ENCODE peak calls at places on chromosome 15, in five cellular contexts. Z is neural progenitor cell; R is GM18507; I is activated naive CD4-positive, alpha-beta T cell; C is NCI-H2171. U is an unnamed sample.
A peak's percentile ranks its signal among the peaks of the same experiment; 100 is the strongest.

GRCh38 chr15:98567951-98568350 is 80.4 kb upstream of the IGF1R start:
- DNase-seq in C (no peak), Z (no peak), R (no peak), I (no peak), U (no peak)

GRCh38 chr15:85726446-85726845 is 68.3 kb downstream of the KLHL25 start:
- DNase-seq in R (no peak), C (no peak), Z (no peak), I (no peak), U (no peak)

GRCh38 chr15:41891946-41892345 is 1.9 kb downstream of the SPTBN5 start:
- DNase-seq in Z (no peak), C (peak; percentile 21), I (no peak), R (no peak), U (no peak)

GRCh38 chr15:100862162-100862561 is 17.5 kb upstream of the ALDH1A3 start:
- DNase-seq in Z (no peak), I (no peak), R (no peak), C (no peak), U (no peak)

GRCh38 chr15:58951388-58952060 is 18.0 kb upstream of the SLTM start:
- DNase-seq in R (no peak), C (no peak), Z (no peak), I (no peak), U (no peak)

GRCh38 chr15:70383856-70384255 is 286.1 kb upstream of the TLE3 start:
- DNase-seq in C (no peak), R (no peak), I (no peak), Z (no peak), U (no peak)

GRCh38 chr15:32828507-32829186 is 110.8 kb downstream of the GREM1 start:
- DNase-seq in R (no peak), C (no peak), Z (no peak), I (no peak), U (no peak)

GRCh38 chr15:61063875-61064320 is 165.2 kb downstream of the RORA start:
- DNase-seq in I (no peak), C (no peak), R (no peak), Z (no peak), U (no peak)

GRCh38 chr15:40389824-40390595 is 7.5 kb downstream of the KNSTRN start:
- DNase-seq in C (no peak), I (no peak), Z (no peak), R (no peak), U (no peak)

GRCh38 chr15:65069179-65069578 is 1.4 kb upstream of the RASL12 start:
- DNase-seq in I (no peak), Z (no peak), C (no peak), R (no peak), U (no peak)

GRCh38 chr15:74799843-74800558 is 12.6 kb upstream of the LMAN1L start:
- DNase-seq in I (peak; percentile 79), C (peak; percentile 36), R (peak; percentile 88), Z (peak; percentile 68), U (no peak)

GRCh38 chr15:58546635-58547627 is 115.1 kb downstream of the LIPC start:
- DNase-seq in I (no peak), Z (no peak), R (no peak), C (no peak), U (no peak)

GRCh38 chr15:68415501-68416157 is 16.3 kb downstream of the ITGA11 start:
- DNase-seq in Z (no peak), C (no peak), I (no peak), R (no peak), U (no peak)

GRCh38 chr15:40098489-40099261 is 10.0 kb downstream of the BMF start:
- DNase-seq in R (peak; percentile 79), Z (no peak), C (peak; percentile 74), I (peak; percentile 19), U (no peak)

U was measured in esophagus squamous epithelium.